ENCODE peak calls at places on chromosomes 11 and 22, in four cellular contexts. One of them, this sample, is unnamed.

GRCh38 chr22:47379037-47379436 is 616.6 kb downstream of the TBC1D22A start:
- DNase-seq in GM12891: no peak
- DNase-seq in H1: no peak
- DNase-seq in SK-N-SH: no peak
- DNase-seq in this sample: no peak

GRCh38 chr11:69127091-69127850 is 28.5 kb upstream of the SMIM38 start:
- DNase-seq in GM12891: no peak
- DNase-seq in H1: no peak
- DNase-seq in SK-N-SH: no peak
- DNase-seq in this sample: no peak

GRCh38 chr11:44658451-44658850 is 68.3 kb upstream of the TSPAN18 start:
- DNase-seq in GM12891: no peak
- DNase-seq in H1: no peak
- DNase-seq in SK-N-SH: peak; percentile 68
- DNase-seq in this sample: no peak

GRCh38 chr11:69662806-69663205 is 12.3 kb downstream of the LTO1 start:
- DNase-seq in GM12891: no peak
- DNase-seq in H1: no peak
- DNase-seq in SK-N-SH: peak; percentile 19
- DNase-seq in this sample: no peak

GRCh38 chr11:66851251-66851620 is 5.6 kb upstream of the LRFN4 start:
- DNase-seq in H1: no peak
- DNase-seq in GM12891: peak; percentile 12
- DNase-seq in SK-N-SH: peak; percentile 27
- DNase-seq in this sample: peak; percentile 4

GRCh38 chr22:50523806-50524663 is 1.4 kb downstream of the SCO2 start:
- DNase-seq in H1: no peak
- DNase-seq in GM12891: no peak
- DNase-seq in SK-N-SH: peak; percentile 52
- DNase-seq in this sample: no peak

GRCh38 chr11:19437760-19438159 is 197.0 kb upstream of the E2F8 start:
- DNase-seq in GM12891: no peak
- DNase-seq in SK-N-SH: no peak
- DNase-seq in H1: no peak
- DNase-seq in this sample: no peak

GRCh38 chr11:126336065-126336464 is 19.4 kb upstream of the ST3GAL4 start:
- DNase-seq in SK-N-SH: no peak
- DNase-seq in H1: no peak
- DNase-seq in GM12891: no peak
- DNase-seq in this sample: no peak

GRCh38 chr11:86632499-86633269 is 39.7 kb downstream of the ME3 start:
- DNase-seq in H1: peak; percentile 39
- DNase-seq in SK-N-SH: peak; percentile 8
- DNase-seq in GM12891: no peak
- DNase-seq in this sample: no peak

GRCh38 chr11:34346551-34346950 is 11.3 kb downstream of the ABTB2 start:
- DNase-seq in H1: no peak
- DNase-seq in SK-N-SH: peak; percentile 40
- DNase-seq in GM12891: no peak
- DNase-seq in this sample: no peak

GRCh38 chr11:118881130-118881717 is 2.5 kb upstream of the CXCR5 start:
- DNase-seq in SK-N-SH: no peak
- DNase-seq in GM12891: no peak
- DNase-seq in H1: no peak
- DNase-seq in this sample: no peak

GRCh38 chr11:69825037-69825834 is 6.0 kb upstream of the FGF3 start:
- DNase-seq in SK-N-SH: no peak
- DNase-seq in GM12891: no peak
- DNase-seq in H1: no peak
- DNase-seq in this sample: no peak

GRCh38 chr11:47189100-47189834 is 3.0 kb upstream of the PACSIN3 start:
- DNase-seq in H1: no peak
- DNase-seq in GM12891: no peak
- DNase-seq in SK-N-SH: no peak
- DNase-seq in this sample: no peak

GRCh38 chr11:125273519-125274000 is 109.0 kb downstream of the PKNOX2 start:
- DNase-seq in SK-N-SH: no peak
- DNase-seq in H1: no peak
- DNase-seq in GM12891: no peak
- DNase-seq in this sample: no peak

GRCh38 chr22:33873186-33873585 is 47.1 kb downstream of the LARGE1 start:
- DNase-seq in SK-N-SH: no peak
- DNase-seq in GM12891: no peak
- DNase-seq in H1: no peak
- DNase-seq in this sample: no peak

GRCh38 chr11:77371646-77372045 is 70.2 kb upstream of the GDPD4 start:
- DNase-seq in H1: no peak
- DNase-seq in GM12891: no peak
- DNase-seq in SK-N-SH: no peak
- DNase-seq in this sample: no peak

GRCh38 chr11:45798793-45799441 is 6.0 kb upstream of the SLC35C1 start:
- DNase-seq in SK-N-SH: no peak
- DNase-seq in H1: no peak
- DNase-seq in GM12891: no peak
- DNase-seq in this sample: no peak

GRCh38 chr11:132948252-132948651 is 584.0 kb downstream of the OPCML start:
- DNase-seq in H1: no peak
- DNase-seq in GM12891: no peak
- DNase-seq in SK-N-SH: no peak
- DNase-seq in this sample: no peak

DNA sequence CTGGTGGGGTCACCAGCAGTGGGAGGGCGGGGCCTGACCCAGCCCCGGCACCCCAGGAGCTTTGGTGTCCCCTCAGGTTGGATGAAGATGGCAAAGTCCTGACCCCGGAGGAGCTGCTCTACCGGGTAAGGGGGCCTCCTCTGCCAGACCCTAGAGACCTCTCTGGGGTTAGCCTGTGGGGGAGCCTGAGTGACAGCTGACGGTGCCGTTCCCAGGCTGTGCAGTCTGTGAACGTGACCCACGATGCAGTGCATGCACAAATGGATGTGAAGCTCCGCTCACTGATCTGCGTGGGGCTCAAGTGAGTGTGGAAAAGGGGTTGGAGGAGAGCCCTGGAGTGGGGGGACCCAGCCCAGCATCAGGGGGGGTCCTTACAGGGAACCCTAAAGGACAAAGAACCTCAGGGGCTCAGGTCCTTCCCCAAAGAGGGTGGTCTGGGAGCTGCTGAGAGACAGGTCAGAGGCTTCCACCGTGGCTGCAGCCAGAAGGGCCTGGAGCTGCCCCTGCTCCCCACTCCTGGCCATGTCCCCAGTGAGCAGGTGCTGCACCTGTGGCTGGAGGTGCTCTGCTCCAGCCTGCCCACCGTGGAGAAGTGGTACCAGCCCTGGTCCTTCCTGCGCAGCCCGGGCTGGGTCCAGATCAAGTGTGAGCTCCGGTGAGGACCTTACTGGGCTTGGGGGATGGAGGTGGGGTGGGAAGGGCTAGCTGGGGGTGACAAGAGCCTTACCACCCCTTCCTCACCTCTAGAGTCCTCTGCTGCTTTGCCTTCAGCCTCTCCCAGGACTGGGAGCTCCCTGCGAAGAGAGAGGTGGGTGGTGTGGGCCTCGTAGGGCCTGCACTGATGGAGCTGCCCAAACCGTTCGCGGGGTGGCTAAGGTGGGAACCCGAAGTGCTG is 38.6 kb downstream of the SGSM3 start:
- DNase-seq in GM12891: no peak
- DNase-seq in H1: no peak
- DNase-seq in SK-N-SH: no peak
- DNase-seq in this sample: no peak
- TF ChIP-seq POLR2AphosphoS5 in GM12891: no peak
- TF ChIP-seq POLR2AphosphoS5 in H1: no peak
- TF ChIP-seq POLR2AphosphoS5 in SK-N-SH: no peak
- TF ChIP-seq POLR2AphosphoS5 in this sample: no peak

GRCh38 chr22:26599505-26599904 is 9.6 kb upstream of the TPST2 start:
- DNase-seq in SK-N-SH: peak; percentile 72
- DNase-seq in GM12891: no peak
- DNase-seq in H1: no peak
- DNase-seq in this sample: no peak
- TF ChIP-seq TAF1 in SK-N-SH: no peak
- TF ChIP-seq TAF1 in GM12891: no peak
- TF ChIP-seq TAF1 in H1: no peak
- TF ChIP-seq TAF1 in this sample: no peak

GRCh38 chr11:36400768-36401455 is 104.8 kb downstream of the PRR5L start:
- DNase-seq in SK-N-SH: no peak
- DNase-seq in GM12891: no peak
- DNase-seq in H1: no peak
- DNase-seq in this sample: no peak

GRCh38 chr11:36403661-36404060 is 106.4 kb downstream of the TRAF6 start:
- DNase-seq in GM12891: no peak
- DNase-seq in SK-N-SH: no peak
- DNase-seq in H1: no peak
- DNase-seq in this sample: no peak

GRCh38 chr11:36404831-36405230 is 105.2 kb downstream of the TRAF6 start:
- DNase-seq in SK-N-SH: no peak
- DNase-seq in GM12891: no peak
- DNase-seq in H1: no peak
- DNase-seq in this sample: no peak

GRCh38 chr11:36399745-36400144 is 103.7 kb downstream of the PRR5L start:
- DNase-seq in GM12891: no peak
- DNase-seq in SK-N-SH: no peak
- DNase-seq in H1: no peak
- DNase-seq in this sample: no peak

DNA sequence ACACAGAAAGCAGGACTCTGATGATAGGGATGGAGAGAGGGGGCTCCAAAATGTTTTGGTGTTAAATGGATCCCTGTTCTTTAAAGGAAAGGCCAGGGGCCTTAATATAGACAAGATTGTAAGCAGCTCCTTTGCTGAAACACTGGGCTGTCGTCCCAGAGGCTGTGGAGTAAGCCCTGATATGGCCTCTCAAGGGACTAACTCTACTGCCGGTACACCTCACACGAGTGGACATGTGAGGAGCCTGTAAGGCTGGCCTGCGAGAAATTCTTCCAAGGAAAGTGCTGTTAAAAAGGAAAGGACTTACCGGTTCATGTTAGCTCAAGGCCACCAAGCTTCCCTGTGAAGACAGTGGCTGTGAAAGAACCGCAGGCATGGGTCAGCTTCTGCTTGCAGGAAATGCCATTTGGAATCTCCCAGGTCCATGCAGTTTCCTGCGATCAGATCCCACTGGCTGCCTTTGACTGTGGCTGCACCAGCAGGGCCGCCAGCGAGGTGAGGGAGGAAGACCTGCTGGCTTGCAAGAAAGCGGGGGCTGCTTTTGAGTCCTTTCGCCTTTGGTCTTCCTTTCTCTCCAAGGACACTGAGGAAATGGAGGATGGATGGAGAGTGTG is 106.6 kb downstream of the PRR5L start:
- DNase-seq in SK-N-SH: no peak
- DNase-seq in H1: no peak
- DNase-seq in GM12891: no peak
- DNase-seq in this sample: no peak
- TF ChIP-seq POLR2AphosphoS5 in SK-N-SH: no peak
- TF ChIP-seq POLR2AphosphoS5 in H1: no peak
- TF ChIP-seq POLR2AphosphoS5 in GM12891: no peak
- TF ChIP-seq POLR2AphosphoS5 in this sample: no peak

GRCh38 chr22:49322231-49322630 is 505.4 kb downstream of the BRD1 start:
- DNase-seq in GM12891: no peak
- DNase-seq in H1: no peak
- DNase-seq in SK-N-SH: no peak
- DNase-seq in this sample: no peak

GRCh38 chr22:49322861-49323622 is 504.6 kb downstream of the BRD1 start:
- DNase-seq in GM12891: no peak
- DNase-seq in H1: no peak
- DNase-seq in SK-N-SH: peak; percentile 8
- DNase-seq in this sample: no peak

GRCh38 chr22:49320714-49321476 is 506.8 kb downstream of the BRD1 start:
- DNase-seq in H1: no peak
- DNase-seq in SK-N-SH: no peak
- DNase-seq in GM12891: no peak
- DNase-seq in this sample: no peak

GRCh38 chr22:49323751-49324415 is 503.8 kb downstream of the BRD1 start:
- DNase-seq in GM12891: no peak
- DNase-seq in H1: no peak
- DNase-seq in SK-N-SH: no peak
- DNase-seq in this sample: no peak

GRCh38 chr22:49321477-49322055 is 506.1 kb downstream of the BRD1 start:
- DNase-seq in SK-N-SH: peak; percentile 39
- DNase-seq in H1: no peak
- DNase-seq in GM12891: no peak
- DNase-seq in this sample: no peak
- TF ChIP-seq TAF1 in SK-N-SH: no peak
- TF ChIP-seq TAF1 in H1: no peak
- TF ChIP-seq TAF1 in GM12891: no peak
- TF ChIP-seq TAF1 in this sample: no peak

GRCh38 chr11:5575159-5575558 is 5.5 kb upstream of the OR52B6 start:
- DNase-seq in GM12891: no peak
- DNase-seq in H1: no peak
- DNase-seq in SK-N-SH: no peak
- DNase-seq in this sample: no peak

GRCh38 chr11:5580577-5580976 is at the start of gene OR52B6:
- DNase-seq in SK-N-SH: no peak
- DNase-seq in H1: no peak
- DNase-seq in GM12891: no peak
- DNase-seq in this sample: no peak

GRCh38 chr11:5577101-5577500 is 3.6 kb upstream of the OR52B6 start:
- DNase-seq in SK-N-SH: no peak
- DNase-seq in H1: no peak
- DNase-seq in GM12891: no peak
- DNase-seq in this sample: no peak

DNA sequence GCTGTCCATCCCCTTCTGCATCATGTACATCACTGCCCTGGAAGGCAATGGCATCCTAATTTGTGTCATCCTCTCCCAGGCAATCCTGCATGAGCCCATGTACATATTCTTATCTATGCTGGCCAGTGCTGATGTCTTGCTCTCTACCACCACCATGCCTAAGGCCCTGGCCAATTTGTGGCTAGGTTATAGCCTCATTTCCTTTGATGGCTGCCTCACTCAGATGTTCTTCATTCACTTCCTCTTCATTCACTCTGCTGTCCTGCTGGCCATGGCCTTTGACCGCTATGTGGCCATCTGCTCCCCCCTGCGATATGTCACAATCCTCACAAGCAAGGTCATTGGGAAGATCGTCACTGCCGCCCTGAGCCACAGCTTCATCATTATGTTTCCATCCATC is 337 bp downstream of the OR52B6 start:
- DNase-seq in SK-N-SH: no peak
- DNase-seq in GM12891: no peak
- DNase-seq in H1: no peak
- DNase-seq in this sample: no peak
- TF ChIP-seq POLR2AphosphoS5 in SK-N-SH: no peak
- TF ChIP-seq POLR2AphosphoS5 in GM12891: no peak
- TF ChIP-seq POLR2AphosphoS5 in H1: no peak
- TF ChIP-seq POLR2AphosphoS5 in this sample: no peak

GRCh38 chr22:27726726-27727449 is 74.7 kb downstream of the MN1 start:
- DNase-seq in SK-N-SH: no peak
- DNase-seq in H1: no peak
- DNase-seq in GM12891: no peak
- DNase-seq in this sample: no peak
- TF ChIP-seq TAF1 in SK-N-SH: no peak
- TF ChIP-seq TAF1 in H1: no peak
- TF ChIP-seq TAF1 in GM12891: no peak
- TF ChIP-seq TAF1 in this sample: no peak

This sample was measured in GM12892.